ENCODE peak calls at places on chromosomes 11 and 22, in nine cellular contexts. L is stomach, I is HCT116, U is kidney, S is fibroblast of lung, D is right lobe of liver, Y is heart left ventricle, C is cardiac muscle cell, W is lung. J is an unnamed sample. For H3K4me1, the result is how much of the 10 kb centered on the place peaks cover.

GRCh38 chr11:71787014-71787823 is 45.8 kb upstream of the DEFB108B start:
- DNase-seq in L (peak), I (peak), U (peak), S (peak), D (peak), Y (peak), C (peak), W (peak), J (peak)

GRCh38 chr11:11567862-11568650 is 53.7 kb downstream of the GALNT18 start:
- DNase-seq in L (no peak), I (peak), U (no peak), S (peak), D (no peak), Y (no peak), C (no peak), W (no peak), J (no peak)

GRCh38 chr22:39135092-39135896 is 17.2 kb downstream of the CBX7 start:
- DNase-seq in L (no peak), I (peak), U (no peak), S (peak), D (no peak), Y (peak), C (peak), W (no peak), J (peak)

GRCh38 chr11:30889116-30889765 is 303.1 kb upstream of the MPPED2 start:
- DNase-seq in L (no peak), I (no peak), U (no peak), S (peak), D (no peak), Y (no peak), C (peak), W (no peak), J (no peak)

GRCh38 chr11:11313426-11313825 is 39.6 kb downstream of the CSNK2A3 start:
- DNase-seq in L (no peak), I (no peak), U (no peak), S (peak), D (no peak), Y (no peak), C (peak), W (peak), J (no peak)

GRCh38 chr11:2574553-2575535 is 125.0 kb downstream of the KCNQ1OT1 start:
- DNase-seq in L (peak), I (no peak), U (peak), S (no peak), D (peak), Y (peak), C (peak), W (no peak), J (peak)

GRCh38 chr11:2385156-2386151 is 8.3 kb downstream of the CD81 start:
- DNase-seq in L (no peak), I (no peak), U (peak), S (no peak), D (no peak), Y (no peak), C (no peak), W (no peak), J (no peak)

GRCh38 chr11:33040127-33040861 is 922 bp downstream of the TCP11L1 start:
- DNase-seq in L (no peak), I (no peak), U (no peak), S (peak), D (no peak), Y (no peak), C (peak), W (no peak), J (no peak)

GRCh38 chr22:48929276-48929790 is 898.3 kb downstream of the BRD1 start:
- DNase-seq in L (no peak), I (no peak), U (no peak), S (no peak), D (no peak), Y (no peak), C (no peak), W (no peak), J (no peak)

GRCh38 chr11:13000721-13001120 is 8.4 kb upstream of the RASSF10 start:
- DNase-seq in L (no peak), I (no peak), U (no peak), S (no peak), D (no peak), Y (no peak), C (no peak), W (no peak), J (no peak)

GRCh38 chr11:61891331-61892084 is at the start of gene FADS3:
- DNase-seq in L (peak), I (peak), U (peak), S (peak), D (peak), Y (peak), C (peak), W (peak), J (peak)

GRCh38 chr11:76649964-76650363 is 20.6 kb downstream of the LRRC32 start:
- DNase-seq in L (no peak), I (no peak), U (no peak), S (peak), D (no peak), Y (no peak), C (no peak), W (no peak), J (no peak)

GRCh38 chr22:27986937-27987336 is 67.9 kb upstream of the PITPNB start:
- DNase-seq in L (peak), I (no peak), U (no peak), S (no peak), D (no peak), Y (no peak), C (no peak), W (no peak), J (no peak)

GRCh38 chr11:114147389-114148382 is 88.2 kb downstream of the ZBTB16 start:
- DNase-seq in L (peak), I (no peak), U (no peak), S (peak), D (no peak), Y (no peak), C (peak), W (no peak), J (no peak)

GRCh38 chr11:11366793-11367192 is 13.7 kb upstream of the CSNK2A3 start:
- DNase-seq in L (no peak), I (no peak), U (no peak), S (peak), D (no peak), Y (no peak), C (peak), W (no peak), J (no peak)

GRCh38 chr11:111528557-111528956 is 12.0 kb upstream of the LAYN start:
- DNase-seq in L (no peak), I (no peak), U (no peak), S (no peak), D (no peak), Y (no peak), C (no peak), W (no peak), J (no peak)
- TF ChIP-seq CTCF in L (no peak), I (peak), U (no peak), S (peak), D (no peak), Y (no peak), C (no peak), W (no peak), J (no peak)

GRCh38 chr11:67437082-67437821 is at the start of gene PTPRCAP:
- DNase-seq in L (peak), I (no peak), U (peak), S (no peak), D (no peak), Y (no peak), C (peak), W (no peak), J (no peak)

GRCh38 chr11:67435727-67436458 is 1.6 kb downstream of the PTPRCAP start:
- DNase-seq in L (no peak), I (no peak), U (peak), S (no peak), D (no peak), Y (no peak), C (no peak), W (no peak), J (no peak)

GRCh38 chr11:67435031-67435726 is 2.3 kb downstream of the PTPRCAP start:
- DNase-seq in L (no peak), I (no peak), U (no peak), S (no peak), D (no peak), Y (no peak), C (no peak), W (no peak), J (no peak)

GRCh38 chr11:67438121-67438902 is 830 bp upstream of the PTPRCAP start:
- DNase-seq in L (peak), I (no peak), U (peak), S (no peak), D (peak), Y (no peak), C (no peak), W (no peak), J (no peak)

DNA sequence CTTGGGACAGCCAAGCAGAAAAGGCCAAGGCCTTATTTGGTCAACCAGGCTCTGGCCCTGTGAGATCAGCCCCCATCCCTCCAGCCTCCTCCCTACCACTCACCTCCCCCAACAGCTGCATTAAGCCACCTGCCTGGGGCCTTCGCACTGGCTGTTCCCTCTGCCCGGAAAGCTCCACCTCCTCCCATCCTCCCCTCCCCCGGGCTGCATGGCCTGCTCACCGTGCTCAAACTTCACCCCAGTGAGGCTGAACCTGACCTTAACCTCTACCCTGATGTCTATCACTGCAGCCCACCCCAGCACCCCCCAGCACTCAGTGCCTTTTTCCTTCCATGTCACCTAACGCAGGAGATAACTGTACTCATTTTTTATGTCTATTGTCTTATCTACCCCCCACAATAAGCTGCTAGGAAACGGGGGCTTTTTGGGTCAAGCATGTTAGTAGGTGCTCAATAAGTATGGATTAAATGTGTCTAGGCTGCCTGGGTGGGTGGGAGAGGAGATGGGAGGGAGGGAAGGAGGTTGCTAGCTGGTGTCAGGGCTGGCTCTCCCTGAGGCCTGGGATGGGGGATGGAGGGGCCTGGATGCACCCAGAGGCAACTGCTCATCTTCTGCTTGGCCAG is 912 bp downstream of the PTPRCAP start:
- DNase-seq in L (peak), I (no peak), U (peak), S (peak), D (no peak), Y (no peak), C (peak), W (no peak), J (no peak)
- H3K4me1 ChIP-seq in L (half or more), I (under half), U (under half), S (under half), D (under half), Y (under half), C (under half), W (under half), J (under half)

GRCh38 chr11:75565221-75565814 is 3.3 kb downstream of the SERPINH1 start:
- DNase-seq in L (no peak), I (no peak), U (peak), S (peak), D (no peak), Y (peak), C (peak), W (no peak), J (no peak)

GRCh38 chr11:75562836-75563484 is 907 bp downstream of the SERPINH1 start:
- DNase-seq in L (no peak), I (no peak), U (no peak), S (no peak), D (no peak), Y (peak), C (peak), W (no peak), J (peak)

GRCh38 chr11:75563501-75563977 is 1.5 kb downstream of the SERPINH1 start:
- DNase-seq in L (no peak), I (no peak), U (no peak), S (no peak), D (no peak), Y (no peak), C (no peak), W (no peak), J (peak)

GRCh38 chr11:75562048-75562835 is at the start of gene SERPINH1:
- DNase-seq in L (peak), I (peak), U (peak), S (peak), D (peak), Y (peak), C (peak), W (peak), J (peak)

DNA sequence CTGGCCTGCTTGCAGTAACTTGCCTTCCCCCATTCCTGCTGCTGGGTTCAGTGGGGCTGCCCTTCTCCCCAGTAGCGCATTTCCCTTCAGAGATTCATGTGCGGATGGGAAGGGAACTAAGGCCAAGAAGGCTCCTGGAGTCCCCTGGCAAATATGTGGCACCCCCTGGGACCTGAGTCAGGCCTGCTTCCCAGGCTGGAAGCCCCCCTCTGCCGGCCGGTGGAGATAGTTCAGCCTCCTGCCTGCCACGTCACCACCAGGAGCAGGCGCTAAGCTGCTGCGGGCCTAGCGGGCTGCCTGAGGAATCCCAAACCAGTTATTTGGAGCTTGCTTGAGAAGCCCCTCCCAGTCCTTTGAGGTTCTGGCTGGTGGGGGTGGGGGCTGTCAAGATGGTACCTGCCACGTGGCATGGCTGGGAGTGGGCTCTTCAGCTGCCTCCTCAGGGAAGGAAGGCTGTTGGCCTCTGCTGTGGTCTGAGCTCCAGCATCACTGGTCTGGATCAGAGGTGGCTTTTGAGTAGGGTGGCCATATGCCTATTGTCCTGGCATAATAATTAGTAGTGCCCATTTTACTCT is 2.0 kb downstream of the SERPINH1 start:
- DNase-seq in L (peak), I (no peak), U (peak), S (peak), D (no peak), Y (peak), C (peak), W (no peak), J (no peak)
- TF ChIP-seq CTCF in L (no peak), I (peak), U (peak), S (peak), D (peak), Y (peak), C (peak), W (no peak), J (no peak)

GRCh38 chr11:96334219-96334618 is 8.8 kb downstream of the MAML2 start:
- DNase-seq in L (no peak), I (no peak), U (no peak), S (no peak), D (no peak), Y (no peak), C (no peak), W (no peak), J (no peak)

GRCh38 chr11:96333076-96333744 is 9.8 kb downstream of the MAML2 start:
- DNase-seq in L (no peak), I (no peak), U (no peak), S (no peak), D (no peak), Y (no peak), C (no peak), W (no peak), J (no peak)

GRCh38 chr11:96330511-96330859 is 12.5 kb downstream of the MAML2 start:
- DNase-seq in L (no peak), I (no peak), U (no peak), S (no peak), D (no peak), Y (no peak), C (no peak), W (no peak), J (no peak)

GRCh38 chr11:96331556-96332168 is 11.3 kb downstream of the MAML2 start:
- DNase-seq in L (no peak), I (no peak), U (no peak), S (peak), D (no peak), Y (no peak), C (no peak), W (no peak), J (no peak)

GRCh38 chr11:96332236-96332761 is 10.7 kb downstream of the MAML2 start:
- DNase-seq in L (no peak), I (no peak), U (no peak), S (peak), D (no peak), Y (no peak), C (no peak), W (no peak), J (no peak)
- H3K4me1 ChIP-seq in L (under half), I (under half), U (under half), S (under half), D (under half), Y (under half), C (under half), W (under half), J (under half)

GRCh38 chr22:24935771-24936483 is 10.6 kb downstream of the LHFPL7 start:
- DNase-seq in L (no peak), I (no peak), U (no peak), S (no peak), D (no peak), Y (no peak), C (no peak), W (no peak), J (no peak)

GRCh38 chr22:24942301-24942700 is 4.2 kb downstream of the LHFPL7 start:
- DNase-seq in L (peak), I (no peak), U (no peak), S (no peak), D (no peak), Y (no peak), C (no peak), W (no peak), J (no peak)

GRCh38 chr22:24944224-24944937 is 2.1 kb downstream of the LHFPL7 start:
- DNase-seq in L (no peak), I (no peak), U (no peak), S (no peak), D (no peak), Y (no peak), C (no peak), W (no peak), J (no peak)

GRCh38 chr22:24937114-24937513 is 9.4 kb downstream of the LHFPL7 start:
- DNase-seq in L (no peak), I (no peak), U (no peak), S (no peak), D (no peak), Y (no peak), C (peak), W (no peak), J (no peak)

GRCh38 chr22:24938741-24939341 is 7.7 kb downstream of the LHFPL7 start:
- DNase-seq in L (no peak), I (no peak), U (no peak), S (peak), D (no peak), Y (no peak), C (peak), W (no peak), J (no peak)
- TF ChIP-seq CTCF in L (no peak), I (peak), U (peak), S (peak), D (peak), Y (peak), C (peak), W (peak), J (peak)

DNA sequence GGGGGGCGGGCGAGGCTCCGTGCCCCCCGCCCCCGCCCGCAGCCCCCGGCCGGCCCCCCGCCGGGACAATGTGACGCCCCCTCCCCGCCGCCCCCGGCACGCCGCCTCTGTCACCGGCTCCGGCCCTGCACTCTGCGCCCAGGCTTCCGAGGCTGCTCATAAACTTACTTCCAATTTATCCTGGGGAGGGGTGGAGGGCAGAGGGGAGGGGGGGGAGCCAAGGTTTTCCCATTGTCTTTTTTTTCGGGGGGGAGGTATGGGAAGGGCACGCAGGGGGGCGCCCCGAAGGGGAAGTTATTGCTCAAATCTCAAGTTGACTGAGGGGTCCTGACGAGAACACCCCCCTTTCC is 918 bp downstream of the PHF21A start:
- DNase-seq in L (no peak), I (no peak), U (peak), S (no peak), D (peak), Y (peak), C (no peak), W (no peak), J (no peak)
- H3K4me1 ChIP-seq in L (half or more), I (under half), U (under half), S (under half), D (under half), Y (under half), C (under half), W (under half), J (under half)

GRCh38 chr11:77821349-77821851 is 456 bp downstream of the AAMDC start:
- DNase-seq in L (no peak), I (no peak), U (peak), S (peak), D (peak), Y (no peak), C (peak), W (peak), J (no peak)

GRCh38 chr11:77820565-77821348 is at the start of the genes AAMDC and RSF1:
- DNase-seq in L (peak), I (peak), U (peak), S (peak), D (peak), Y (peak), C (peak), W (peak), J (peak)

GRCh38 chr11:77819921-77820564 is 479 bp downstream of the RSF1 start:
- DNase-seq in L (peak), I (no peak), U (peak), S (peak), D (peak), Y (peak), C (peak), W (peak), J (no peak)

GRCh38 chr11:77815459-77815858 is 5.1 kb downstream of the RSF1 start:
- DNase-seq in L (no peak), I (no peak), U (no peak), S (no peak), D (no peak), Y (no peak), C (no peak), W (no peak), J (no peak)

GRCh38 chr11:77819411-77819920 is 1.1 kb downstream of the RSF1 start:
- DNase-seq in L (peak), I (peak), U (peak), S (peak), D (peak), Y (peak), C (peak), W (peak), J (peak)
- TF ChIP-seq CTCF in L (no peak), I (no peak), U (peak), S (peak), D (no peak), Y (no peak), C (peak), W (no peak), J (peak)

DNA sequence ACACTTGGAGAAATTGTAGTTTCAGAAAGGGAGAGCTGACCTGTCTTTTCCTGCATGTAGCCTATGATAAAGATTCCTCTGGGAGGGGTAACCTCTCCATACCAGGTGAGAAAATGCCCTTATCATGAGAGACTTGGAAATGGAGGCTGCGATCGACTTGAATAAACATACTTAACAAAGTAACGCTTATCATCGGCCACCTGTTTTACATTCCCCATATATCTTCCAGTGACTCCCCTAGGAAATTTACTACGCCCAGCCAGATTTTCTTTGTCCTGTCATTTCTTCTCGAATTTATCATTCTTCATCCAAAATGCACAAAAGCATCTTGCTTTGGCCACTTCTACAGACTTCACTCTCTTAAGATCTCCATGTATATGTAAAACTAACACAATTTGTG is 143.5 kb downstream of the CCDC81 start:
- DNase-seq in L (no peak), I (no peak), U (no peak), S (no peak), D (no peak), Y (no peak), C (no peak), W (no peak), J (no peak)
- H3K4me1 ChIP-seq in L (half or more), I (under half), U (under half), S (under half), D (under half), Y (under half), C (half or more), W (under half), J (under half)

J was measured in breast epithelium.